ENCODE peak calls at places on chromosomes 16 and 17, in four cellular contexts. One of them, this sample, is unnamed.
A peak's percentile ranks its signal among the peaks of the same experiment; 100 is the strongest.

GRCh38 chr17:45229681-45230409 is 8.2 kb downstream of the FMNL1 start:
- DNase-seq in Calu3: no peak
- DNase-seq in D721Med: no peak
- DNase-seq in GM13977: peak; percentile 70
- DNase-seq in this sample: peak; percentile 78

GRCh38 chr17:79188679-79189078 is 114.1 kb downstream of the ENGASE start:
- DNase-seq in Calu3: no peak
- DNase-seq in D721Med: no peak
- DNase-seq in GM13977: no peak
- DNase-seq in this sample: no peak

GRCh38 chr17:63431939-63432804 is 13.9 kb downstream of the CYB561 start:
- DNase-seq in Calu3: no peak
- DNase-seq in D721Med: peak; percentile 3
- DNase-seq in GM13977: no peak
- DNase-seq in this sample: no peak

GRCh38 chr17:8904201-8904600 is 36.7 kb upstream of the PIK3R6 start:
- DNase-seq in Calu3: no peak
- DNase-seq in D721Med: no peak
- DNase-seq in GM13977: no peak
- DNase-seq in this sample: no peak

GRCh38 chr17:62656446-62656845 is 29.0 kb downstream of the MRC2 start:
- DNase-seq in Calu3: no peak
- DNase-seq in D721Med: peak; percentile 16
- DNase-seq in GM13977: no peak
- DNase-seq in this sample: no peak

GRCh38 chr17:81404557-81405165 is 9.4 kb downstream of the BAHCC1 start:
- DNase-seq in Calu3: no peak
- DNase-seq in D721Med: no peak
- DNase-seq in GM13977: no peak
- DNase-seq in this sample: no peak

GRCh38 chr17:69828087-69828486 is 246.9 kb upstream of the KCNJ16 start:
- DNase-seq in Calu3: no peak
- DNase-seq in D721Med: no peak
- DNase-seq in GM13977: no peak
- DNase-seq in this sample: no peak

GRCh38 chr16:554640-555413 is 5.4 kb upstream of the PRR35 start:
- DNase-seq in Calu3: no peak
- DNase-seq in D721Med: no peak
- DNase-seq in GM13977: no peak
- DNase-seq in this sample: no peak

GRCh38 chr17:79835953-79836951 is 3.0 kb downstream of the CBX4 start:
- DNase-seq in Calu3: no peak
- DNase-seq in D721Med: no peak
- DNase-seq in GM13977: no peak
- DNase-seq in this sample: no peak

GRCh38 chr17:51507444-51507843 is 247.1 kb downstream of the UTP18 start:
- DNase-seq in Calu3: no peak
- DNase-seq in D721Med: no peak
- DNase-seq in GM13977: no peak
- DNase-seq in this sample: no peak

GRCh38 chr17:7884581-7885356 is 3.8 kb upstream of the CHD3 start:
- DNase-seq in Calu3: peak; percentile 8
- DNase-seq in D721Med: no peak
- DNase-seq in GM13977: peak; percentile 46
- DNase-seq in this sample: peak; percentile 44

GRCh38 chr17:61406871-61407210 is 7.2 kb downstream of the TBX2 start:
- DNase-seq in Calu3: no peak
- DNase-seq in D721Med: no peak
- DNase-seq in GM13977: no peak
- DNase-seq in this sample: no peak

GRCh38 chr17:78944956-78945355 is 19.8 kb upstream of the TIMP2 start:
- DNase-seq in Calu3: no peak
- DNase-seq in D721Med: no peak
- DNase-seq in GM13977: no peak
- DNase-seq in this sample: no peak

GRCh38 chr17:68578236-68578635 is 22.9 kb downstream of the FAM20A start:
- DNase-seq in Calu3: no peak
- DNase-seq in D721Med: no peak
- DNase-seq in GM13977: no peak
- DNase-seq in this sample: no peak

GRCh38 chr17:72462814-72463213 is 342.0 kb downstream of the SOX9 start:
- DNase-seq in Calu3: peak; percentile 55
- DNase-seq in D721Med: no peak
- DNase-seq in GM13977: no peak
- DNase-seq in this sample: no peak

GRCh38 chr17:47077576-47077975 is 98.5 kb upstream of the RPRML start:
- DNase-seq in Calu3: no peak
- DNase-seq in D721Med: no peak
- DNase-seq in GM13977: no peak
- DNase-seq in this sample: no peak

GRCh38 chr16:22784690-22785214 is 29.2 kb upstream of the HS3ST2 start:
- DNase-seq in Calu3: no peak
- DNase-seq in D721Med: no peak
- DNase-seq in GM13977: no peak
- DNase-seq in this sample: no peak

GRCh38 chr17:20225162-20226115 is 216.3 kb downstream of the SPECC1 start:
- DNase-seq in Calu3: no peak
- DNase-seq in D721Med: no peak
- DNase-seq in GM13977: no peak
- DNase-seq in this sample: no peak

GRCh38 chr17:8051831-8052230 is 13.0 kb downstream of the ALOX15B start:
- DNase-seq in Calu3: no peak
- DNase-seq in D721Med: no peak
- DNase-seq in GM13977: no peak
- DNase-seq in this sample: no peak

GRCh38 chr16:31868701-31869167 is 4.9 kb upstream of the ZNF267 start:
- DNase-seq in Calu3: peak; percentile 86
- DNase-seq in D721Med: peak; percentile 23
- DNase-seq in GM13977: peak; percentile 55
- DNase-seq in this sample: peak; percentile 61

GRCh38 chr16:87267566-87267965 is 49.6 kb downstream of the C16orf95 start:
- DNase-seq in Calu3: no peak
- DNase-seq in D721Med: no peak
- DNase-seq in GM13977: no peak
- DNase-seq in this sample: no peak

GRCh38 chr16:35311475-35311874 is 1852.1 kb downstream of the TP53TG3F start:
- DNase-seq in Calu3: no peak
- DNase-seq in D721Med: no peak
- DNase-seq in GM13977: no peak
- DNase-seq in this sample: no peak

GRCh38 chr16:2700786-2701185 is 18.5 kb downstream of the KCTD5 start:
- DNase-seq in Calu3: no peak
- DNase-seq in D721Med: no peak
- DNase-seq in GM13977: no peak
- DNase-seq in this sample: no peak

GRCh38 chr16:77767826-77768225 is 20.5 kb upstream of the VAT1L start:
- DNase-seq in Calu3: no peak
- DNase-seq in D721Med: no peak
- DNase-seq in GM13977: no peak
- DNase-seq in this sample: no peak

GRCh38 chr17:60077672-60078519 is 825 bp downstream of the HEATR6 start:
- DNase-seq in Calu3: no peak
- DNase-seq in D721Med: no peak
- DNase-seq in GM13977: peak; percentile 46
- DNase-seq in this sample: peak; percentile 36

GRCh38 chr17:64411999-64412771 is 21.5 kb upstream of the PECAM1 start:
- DNase-seq in Calu3: no peak
- DNase-seq in D721Med: peak; percentile 54
- DNase-seq in GM13977: no peak
- DNase-seq in this sample: no peak

GRCh38 chr16:28324235-28324886 is 32.0 kb downstream of the SBK1 start:
- DNase-seq in Calu3: no peak
- DNase-seq in D721Med: no peak
- DNase-seq in GM13977: no peak
- DNase-seq in this sample: no peak

GRCh38 chr16:54931757-54932660 is 1.3 kb downstream of the IRX5 start:
- DNase-seq in Calu3: no peak
- DNase-seq in D721Med: no peak
- DNase-seq in GM13977: peak; percentile 23
- DNase-seq in this sample: peak; percentile 26

GRCh38 chr17:40022961-40023541 is 7.8 kb downstream of the CSF3 start:
- DNase-seq in Calu3: peak; percentile 74
- DNase-seq in D721Med: no peak
- DNase-seq in GM13977: no peak
- DNase-seq in this sample: no peak

GRCh38 chr17:58783380-58783779 is 27.7 kb downstream of the PPM1E start:
- DNase-seq in Calu3: no peak
- DNase-seq in D721Med: no peak
- DNase-seq in GM13977: no peak
- DNase-seq in this sample: no peak

GRCh38 chr16:56990407-56991286 is 1.3 kb downstream of the NLRC5 start:
- DNase-seq in Calu3: no peak
- DNase-seq in D721Med: no peak
- DNase-seq in GM13977: no peak
- DNase-seq in this sample: no peak

GRCh38 chr16:11232852-11233726 is 22.9 kb downstream of the SOCS1 start:
- DNase-seq in Calu3: no peak
- DNase-seq in D721Med: no peak
- DNase-seq in GM13977: peak; percentile 67
- DNase-seq in this sample: peak; percentile 81